ENCODE peak calls at places on chromosomes 7 and 10, in ten cellular contexts. X is NCI-H187, I is lower leg skin, Q is B cell, Y is astrocyte of the cerebellum, T is NCI-H526, N is fibroblast of mammary gland, W is colonic mucosa, C is T1000, D is iris pigment epithelial cell. F is an unnamed sample.

GRCh38 chr10:100340948-100341847 is 5.8 kb upstream of the SCD start:
- DNase-seq in I (no peak), D (no peak), T (no peak), Y (no peak), Q (no peak), C (no peak), X (no peak), N (peak), W (no peak), F (no peak)

GRCh38 chr10:70477661-70478162 is 855 bp upstream of the PALD1 start:
- DNase-seq in Y (no peak), I (no peak), T (no peak), D (peak), X (no peak), W (no peak), Q (peak), C (no peak), N (no peak), F (peak)

GRCh38 chr7:34165927-34166550 is 260.7 kb downstream of the BMPER start:
- DNase-seq in Q (no peak), W (no peak), T (peak), Y (peak), N (peak), D (peak), X (no peak), C (no peak), I (no peak), F (peak)

GRCh38 chr7:28013441-28013840 is 167.2 kb downstream of the JAZF1 start:
- DNase-seq in D (no peak), T (no peak), Y (no peak), N (no peak), X (no peak), C (no peak), I (no peak), W (no peak), Q (no peak), F (no peak)

GRCh38 chr10:89002234-89002978 is 11.8 kb downstream of the FAS start:
- DNase-seq in Y (no peak), W (no peak), D (no peak), I (no peak), X (no peak), T (no peak), Q (no peak), N (no peak), C (no peak), F (no peak)

GRCh38 chr10:73910401-73910763 is 550 bp upstream of the PLAU start:
- DNase-seq in C (no peak), X (no peak), D (no peak), Q (no peak), I (no peak), T (no peak), N (no peak), W (peak), Y (no peak), F (peak)

GRCh38 chr10:58152698-58153263 is 114.9 kb downstream of the IPMK start:
- DNase-seq in C (peak), D (peak), T (peak), Y (peak), W (peak), N (peak), X (no peak), I (peak), Q (peak), F (peak)

GRCh38 chr7:99409814-99410213 is 1.0 kb downstream of the BUD31 start:
- DNase-seq in X (no peak), W (no peak), Y (no peak), C (no peak), T (no peak), Q (no peak), N (no peak), I (no peak), D (no peak), F (no peak)

GRCh38 chr7:94980418-94981142 is 73.2 kb downstream of the PPP1R9A start:
- DNase-seq in N (peak), Q (no peak), W (no peak), T (no peak), D (peak), C (no peak), Y (no peak), X (no peak), I (no peak), F (no peak)

GRCh38 chr10:30048768-30049507 is 10.4 kb downstream of the JCAD start:
- DNase-seq in N (no peak), I (no peak), C (no peak), Y (no peak), D (no peak), T (no peak), X (no peak), Q (no peak), W (no peak), F (peak)

GRCh38 chr10:24622781-24623301 is 100.8 kb downstream of the ARHGAP21 start:
- DNase-seq in Q (no peak), W (no peak), C (no peak), N (peak), D (no peak), X (no peak), Y (no peak), I (no peak), T (peak), F (peak)

GRCh38 chr7:55572378-55573233 is at the start of gene VOPP1:
- DNase-seq in T (peak), I (no peak), Y (no peak), D (peak), X (peak), Q (peak), W (peak), N (peak), C (no peak), F (peak)